ENCODE peak calls at places on chromosome 18, in eight cellular contexts. One of them, this sample, is unnamed.

GRCh38 chr18:39037925-39038324 is 1472.3 kb upstream of the CELF4 start:
- DNase-seq in NCI-H82: no peak
- DNase-seq in right cardiac atrium: no peak
- DNase-seq in HCT116: no peak
- DNase-seq in right atrium auricular region: no peak
- DNase-seq in aorta: no peak
- DNase-seq in GM04504: no peak
- DNase-seq in activated T-cell treated with anti-CD3 and anti-CD28 coated beads, Interleukin-2, amount 50 U/mL, for 72 hours: no peak
- DNase-seq in this sample: no peak

GRCh38 chr18:24922491-24922890 is 429.5 kb downstream of the ZNF521 start:
- DNase-seq in NCI-H82: no peak
- DNase-seq in right cardiac atrium: no peak
- DNase-seq in HCT116: no peak
- DNase-seq in right atrium auricular region: no peak
- DNase-seq in aorta: no peak
- DNase-seq in GM04504: no peak
- DNase-seq in activated T-cell treated with anti-CD3 and anti-CD28 coated beads, Interleukin-2, amount 50 U/mL, for 72 hours: no peak
- DNase-seq in this sample: no peak

GRCh38 chr18:59374112-59374511 is 15.0 kb upstream of the LMAN1 start:
- DNase-seq in NCI-H82: no peak
- DNase-seq in right cardiac atrium: no peak
- DNase-seq in HCT116: no peak
- DNase-seq in right atrium auricular region: no peak
- DNase-seq in aorta: no peak
- DNase-seq in GM04504: no peak
- DNase-seq in activated T-cell treated with anti-CD3 and anti-CD28 coated beads, Interleukin-2, amount 50 U/mL, for 72 hours: no peak
- DNase-seq in this sample: no peak

GRCh38 chr18:24111936-24112335 is 26.9 kb upstream of the CABYR start:
- DNase-seq in NCI-H82: peak; percentile 92
- DNase-seq in right cardiac atrium: no peak
- DNase-seq in HCT116: peak; percentile 7
- DNase-seq in right atrium auricular region: no peak
- DNase-seq in aorta: no peak
- DNase-seq in GM04504: no peak
- DNase-seq in activated T-cell treated with anti-CD3 and anti-CD28 coated beads, Interleukin-2, amount 50 U/mL, for 72 hours: no peak
- DNase-seq in this sample: no peak

GRCh38 chr18:25351773-25352628 is at the start of gene ZNF521:
- DNase-seq in NCI-H82: peak; percentile 92
- DNase-seq in right cardiac atrium: peak; percentile 94
- DNase-seq in HCT116: peak; percentile 18
- DNase-seq in right atrium auricular region: peak; percentile 91
- DNase-seq in aorta: peak; percentile 80
- DNase-seq in GM04504: peak; percentile 79
- DNase-seq in activated T-cell treated with anti-CD3 and anti-CD28 coated beads, Interleukin-2, amount 50 U/mL, for 72 hours: peak; percentile 63
- DNase-seq in this sample: peak; percentile 86

GRCh38 chr18:32379891-32380290 is 90.8 kb downstream of the GAREM1 start:
- DNase-seq in NCI-H82: no peak
- DNase-seq in right cardiac atrium: no peak
- DNase-seq in HCT116: no peak
- DNase-seq in right atrium auricular region: no peak
- DNase-seq in aorta: no peak
- DNase-seq in GM04504: no peak
- DNase-seq in activated T-cell treated with anti-CD3 and anti-CD28 coated beads, Interleukin-2, amount 50 U/mL, for 72 hours: no peak
- DNase-seq in this sample: peak; percentile 30

GRCh38 chr18:48031011-48031480 is 100.6 kb upstream of the SMAD2 start:
- DNase-seq in NCI-H82: peak; percentile 92
- DNase-seq in right cardiac atrium: peak; percentile 49
- DNase-seq in HCT116: peak; percentile 51
- DNase-seq in right atrium auricular region: no peak
- DNase-seq in aorta: no peak
- DNase-seq in GM04504: peak; percentile 19
- DNase-seq in activated T-cell treated with anti-CD3 and anti-CD28 coated beads, Interleukin-2, amount 50 U/mL, for 72 hours: no peak
- DNase-seq in this sample: peak; percentile 16

GRCh38 chr18:8359076-8359475 is 250.2 kb upstream of the RAB12 start:
- DNase-seq in NCI-H82: no peak
- DNase-seq in right cardiac atrium: no peak
- DNase-seq in HCT116: no peak
- DNase-seq in right atrium auricular region: no peak
- DNase-seq in aorta: no peak
- DNase-seq in GM04504: no peak
- DNase-seq in activated T-cell treated with anti-CD3 and anti-CD28 coated beads, Interleukin-2, amount 50 U/mL, for 72 hours: no peak
- DNase-seq in this sample: no peak

GRCh38 chr18:44804033-44804432 is 123.3 kb downstream of the SETBP1 start:
- DNase-seq in NCI-H82: no peak
- DNase-seq in right cardiac atrium: no peak
- DNase-seq in HCT116: no peak
- DNase-seq in right atrium auricular region: no peak
- DNase-seq in aorta: no peak
- DNase-seq in GM04504: no peak
- DNase-seq in activated T-cell treated with anti-CD3 and anti-CD28 coated beads, Interleukin-2, amount 50 U/mL, for 72 hours: no peak
- DNase-seq in this sample: no peak

GRCh38 chr18:70205421-70206397 is at the start of gene RTTN:
- DNase-seq in NCI-H82: peak; percentile 96
- DNase-seq in right cardiac atrium: peak; percentile 98
- DNase-seq in HCT116: peak; percentile 92
- DNase-seq in right atrium auricular region: peak; percentile 89
- DNase-seq in aorta: peak; percentile 96
- DNase-seq in GM04504: peak; percentile 90
- DNase-seq in activated T-cell treated with anti-CD3 and anti-CD28 coated beads, Interleukin-2, amount 50 U/mL, for 72 hours: peak; percentile 91
- DNase-seq in this sample: peak; percentile 95

GRCh38 chr18:54117853-54118773 is 106.4 kb downstream of the MBD2 start:
- DNase-seq in NCI-H82: no peak
- DNase-seq in right cardiac atrium: no peak
- DNase-seq in HCT116: no peak
- DNase-seq in right atrium auricular region: no peak
- DNase-seq in aorta: no peak
- DNase-seq in GM04504: no peak
- DNase-seq in activated T-cell treated with anti-CD3 and anti-CD28 coated beads, Interleukin-2, amount 50 U/mL, for 72 hours: no peak
- DNase-seq in this sample: no peak

GRCh38 chr18:35495821-35496368 is 1.9 kb downstream of the INO80C start:
- DNase-seq in NCI-H82: no peak
- DNase-seq in right cardiac atrium: no peak
- DNase-seq in HCT116: no peak
- DNase-seq in right atrium auricular region: no peak
- DNase-seq in aorta: no peak
- DNase-seq in GM04504: no peak
- DNase-seq in activated T-cell treated with anti-CD3 and anti-CD28 coated beads, Interleukin-2, amount 50 U/mL, for 72 hours: no peak
- DNase-seq in this sample: no peak

GRCh38 chr18:46700026-46700425 is 43.0 kb upstream of the LOXHD1 start:
- DNase-seq in NCI-H82: no peak
- DNase-seq in right cardiac atrium: no peak
- DNase-seq in HCT116: no peak
- DNase-seq in right atrium auricular region: no peak
- DNase-seq in aorta: no peak
- DNase-seq in GM04504: no peak
- DNase-seq in activated T-cell treated with anti-CD3 and anti-CD28 coated beads, Interleukin-2, amount 50 U/mL, for 72 hours: no peak
- DNase-seq in this sample: no peak

GRCh38 chr18:62486290-62486964 is 36.4 kb upstream of the ZCCHC2 start:
- DNase-seq in NCI-H82: peak; percentile 4
- DNase-seq in right cardiac atrium: no peak
- DNase-seq in HCT116: peak; percentile 94
- DNase-seq in right atrium auricular region: no peak
- DNase-seq in aorta: no peak
- DNase-seq in GM04504: no peak
- DNase-seq in activated T-cell treated with anti-CD3 and anti-CD28 coated beads, Interleukin-2, amount 50 U/mL, for 72 hours: peak; percentile 52
- DNase-seq in this sample: peak; percentile 23

GRCh38 chr18:23228102-23229051 is 93.1 kb downstream of the CABLES1 start:
- DNase-seq in NCI-H82: no peak
- DNase-seq in right cardiac atrium: no peak
- DNase-seq in HCT116: no peak
- DNase-seq in right atrium auricular region: no peak
- DNase-seq in aorta: peak; percentile 62
- DNase-seq in GM04504: no peak
- DNase-seq in activated T-cell treated with anti-CD3 and anti-CD28 coated beads, Interleukin-2, amount 50 U/mL, for 72 hours: peak; percentile 46
- DNase-seq in this sample: peak; percentile 28

GRCh38 chr18:12422936-12423335 is 15.2 kb downstream of the PRELID3A start:
- DNase-seq in NCI-H82: peak; percentile 88
- DNase-seq in right cardiac atrium: no peak
- DNase-seq in HCT116: no peak
- DNase-seq in right atrium auricular region: no peak
- DNase-seq in aorta: no peak
- DNase-seq in GM04504: no peak
- DNase-seq in activated T-cell treated with anti-CD3 and anti-CD28 coated beads, Interleukin-2, amount 50 U/mL, for 72 hours: no peak
- DNase-seq in this sample: peak; percentile 12

GRCh38 chr18:56873441-56874140 is 222.4 kb downstream of the WDR7 start:
- DNase-seq in NCI-H82: no peak
- DNase-seq in right cardiac atrium: no peak
- DNase-seq in HCT116: no peak
- DNase-seq in right atrium auricular region: no peak
- DNase-seq in aorta: no peak
- DNase-seq in GM04504: no peak
- DNase-seq in activated T-cell treated with anti-CD3 and anti-CD28 coated beads, Interleukin-2, amount 50 U/mL, for 72 hours: no peak
- DNase-seq in this sample: no peak

This sample was measured in HCEC 1CT.